ENCODE peak calls at places on chromosomes 11 and 22, in nine cellular contexts. E is fibroblast of lung, R is neuronal stem cell, B is cardiac muscle cell, Y is aorta, V is gastrocnemius medialis, N is left ventricle myocardium inferior, A is breast epithelium, X is body of pancreas. L is an unnamed sample.
A peak's percentile ranks its signal among the peaks of the same experiment; 100 is the strongest.

GRCh38 chr22:29336751-29337490 is 21.4 kb upstream of the RASL10A start:
- DNase-seq in E (no peak), R (no peak), B (no peak), Y (no peak), V (peak; percentile 88), N (peak; percentile 29), A (peak; percentile 74), X (no peak), L (no peak)

GRCh38 chr22:38177926-38178604 is 3.6 kb downstream of the PLA2G6 start:
- DNase-seq in E (peak; percentile 83), R (peak; percentile 32), B (no peak), Y (peak; percentile 42), V (peak; percentile 95), N (peak; percentile 30), A (peak; percentile 87), X (peak; percentile 49), L (no peak)

GRCh38 chr11:45678962-45679361 is 13.5 kb upstream of the CHST1 start:
- DNase-seq in E (no peak), R (no peak), B (no peak), Y (peak; percentile 47), V (no peak), N (no peak), A (no peak), X (no peak), L (no peak)

GRCh38 chr11:30826911-30827310 is 240.8 kb upstream of the MPPED2 start:
- DNase-seq in E (no peak), R (no peak), B (no peak), Y (no peak), V (no peak), N (no peak), A (no peak), X (peak; percentile 21), L (no peak)

GRCh38 chr22:42644422-42645340 is 4.3 kb upstream of the ATP5MGL start:
- DNase-seq in E (peak; percentile 42), R (no peak), B (no peak), Y (peak; percentile 86), V (peak; percentile 59), N (peak; percentile 67), A (peak; percentile 42), X (peak; percentile 37), L (peak; percentile 69)

GRCh38 chr22:23060612-23061400 is 9.5 kb upstream of the GNAZ start:
- DNase-seq in E (no peak), R (no peak), B (no peak), Y (peak; percentile 58), V (no peak), N (no peak), A (peak; percentile 9), X (no peak), L (no peak)

GRCh38 chr11:68039526-68040086 is 781 bp downstream of the TCIRG1 start:
- DNase-seq in E (no peak), R (no peak), B (no peak), Y (no peak), V (no peak), N (no peak), A (no peak), X (peak; percentile 49), L (peak; percentile 32)

GRCh38 chr22:30192427-30192826 is 54.1 kb downstream of the LIF start:
- DNase-seq in E (no peak), R (no peak), B (no peak), Y (no peak), V (no peak), N (no peak), A (no peak), X (no peak), L (no peak)

GRCh38 chr22:31611065-31611760 is 50.8 kb downstream of the PISD start:
- DNase-seq in E (peak; percentile 70), R (no peak), B (no peak), Y (no peak), V (no peak), N (no peak), A (no peak), X (no peak), L (peak; percentile 56)

GRCh38 chr11:117815262-117815803 is 9.2 kb downstream of the FXYD2 start:
- DNase-seq in E (no peak), R (no peak), B (no peak), Y (no peak), V (no peak), N (no peak), A (no peak), X (peak; percentile 66), L (peak; percentile 77)

GRCh38 chr11:83051760-83052671 is 19.7 kb downstream of the RAB30 start:
- DNase-seq in E (peak; percentile 99), R (no peak), B (no peak), Y (no peak), V (peak; percentile 64), N (peak; percentile 48), A (no peak), X (peak; percentile 59), L (peak; percentile 70)
- H3K4me3 ChIP-seq in E (no peak overlapping the region), R (no peak overlapping the region), B (no peak overlapping the region), Y (no peak overlapping the region), V (no peak overlapping the region), N (no peak overlapping the region), A (no peak overlapping the region), X (no peak overlapping the region), L (no peak overlapping the region)

DNA sequence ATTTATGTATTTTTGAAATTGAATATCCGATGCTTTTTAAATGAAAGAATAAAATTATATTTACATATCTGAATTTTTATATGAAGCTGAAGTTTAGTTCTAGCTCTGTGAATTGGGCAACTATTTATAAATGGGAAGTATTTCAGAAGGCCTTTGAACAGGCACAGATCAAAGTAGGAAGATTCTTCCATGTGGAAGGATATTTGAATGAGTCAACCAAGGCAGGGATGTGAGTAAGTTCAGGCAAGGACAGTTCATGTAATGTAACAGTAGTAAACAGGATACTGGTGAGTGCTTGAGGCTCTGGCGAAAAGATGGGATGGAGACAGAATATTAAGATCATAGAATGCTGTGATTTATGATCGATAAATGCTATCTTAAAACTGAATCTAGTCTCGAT is 417.8 kb upstream of the CCDC179 start:
- DNase-seq in E (peak; percentile 22), R (no peak), B (no peak), Y (no peak), V (no peak), N (no peak), A (no peak), X (no peak), L (no peak)
- H3K4me3 ChIP-seq in E (no peak overlapping the region), R (no peak overlapping the region), B (no peak overlapping the region), Y (no peak overlapping the region), V (no peak overlapping the region), N (no peak overlapping the region), A (no peak overlapping the region), X (no peak overlapping the region), L (no peak overlapping the region)

DNA sequence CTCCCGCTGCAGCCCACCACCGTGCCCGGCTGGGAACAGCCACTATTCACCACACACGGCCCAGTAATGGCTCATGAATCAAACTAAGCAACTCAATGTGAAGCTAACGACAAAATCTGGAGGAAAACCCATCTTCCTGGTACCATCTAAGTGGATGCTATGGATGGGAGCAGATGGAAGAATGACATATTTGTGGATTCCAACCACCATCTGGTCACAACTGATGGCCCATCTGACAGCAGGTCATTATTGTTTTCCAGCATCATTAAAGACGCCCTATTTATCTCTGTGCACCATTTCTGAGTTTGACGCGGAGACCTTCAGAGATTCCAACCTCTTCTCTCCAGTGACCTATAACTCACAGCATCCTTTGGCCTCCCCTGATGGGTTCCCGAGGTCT is 1514.5 kb downstream of the BRD1 start:
- DNase-seq in E (no peak), R (no peak), B (no peak), Y (no peak), V (no peak), N (no peak), A (no peak), X (no peak), L (no peak)
- H3K4me3 ChIP-seq in E (no peak overlapping the region), R (no peak overlapping the region), B (no peak overlapping the region), Y (no peak overlapping the region), V (no peak overlapping the region), N (no peak overlapping the region), A (no peak overlapping the region), X (no peak overlapping the region), L (no peak overlapping the region)

DNA sequence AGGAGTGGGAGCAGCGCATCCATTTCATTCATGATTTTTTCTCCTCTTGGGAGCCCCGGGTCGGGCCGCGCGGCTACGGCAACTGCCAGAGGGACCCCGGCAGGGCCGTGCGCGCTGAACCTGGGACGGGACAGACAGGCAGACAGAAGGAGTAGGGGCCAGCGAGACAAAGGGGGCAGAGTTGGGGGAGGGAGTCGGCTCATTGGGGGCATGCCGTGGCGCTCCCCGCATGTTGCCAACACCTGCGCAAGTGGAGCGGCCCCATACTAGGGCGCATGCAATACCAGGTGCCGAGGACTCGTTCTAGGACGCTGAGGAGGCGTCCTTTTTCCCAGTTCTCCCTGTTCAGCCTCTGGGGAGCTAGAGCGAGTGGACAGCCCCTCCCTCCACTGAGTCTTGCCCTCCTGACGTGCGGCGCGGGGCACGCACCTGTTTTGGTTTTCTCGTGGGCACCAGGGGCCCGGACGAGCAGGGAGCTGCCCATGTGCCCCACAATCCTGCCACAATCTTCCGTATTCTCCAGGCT is 531 bp upstream of the PTPN5 start:
- DNase-seq in E (no peak), R (peak; percentile 20), B (peak; percentile 37), Y (no peak), V (no peak), N (no peak), A (no peak), X (no peak), L (no peak)
- H3K4me3 ChIP-seq in E (no peak overlapping the region), R (peak overlapping the region; percentile 48), B (peak overlapping the region; percentile 54), Y (no peak overlapping the region), V (peak overlapping the region; percentile 47), N (peak overlapping the region; percentile 66), A (peak overlapping the region; percentile 64), X (no peak overlapping the region), L (peak overlapping the region; percentile 68)